ENCODE peak calls at places on chromosome X, in six cellular contexts. O is GM13976, X is endodermal cell, F is esophagus squamous epithelium, A is AG04450, V is uterus. R is an unnamed sample.
A peak's percentile ranks its signal among the peaks of the same experiment; 100 is the strongest.

GRCh38 chrX:97398030-97398551 is 514.4 kb downstream of the RPA4 start:
- DNase-seq in O (peak; percentile 6), X (no peak), F (no peak), A (no peak), V (no peak), R (peak; percentile 8)

GRCh38 chrX:47697171-47697570 is 38.2 kb upstream of the UXT start:
- DNase-seq in O (no peak), X (no peak), F (no peak), A (no peak), V (no peak), R (no peak)

GRCh38 chrX:47992093-47992375 is 11.8 kb downstream of the ZNF182 start:
- DNase-seq in O (no peak), X (no peak), F (no peak), A (no peak), V (no peak), R (no peak)

GRCh38 chrX:153507484-153508178 is 9.8 kb upstream of the ATP2B3 start:
- DNase-seq in O (peak; percentile 93), X (peak; percentile 94), F (no peak), A (peak; percentile 30), V (peak; percentile 76), R (peak; percentile 92)

GRCh38 chrX:47145408-47146120 is 543 bp downstream of the RBM10 start:
- DNase-seq in O (peak; percentile 21), X (no peak), F (no peak), A (no peak), V (peak; percentile 27), R (peak; percentile 34)

GRCh38 chrX:109857898-109858297 is 124.8 kb upstream of the ACSL4 start:
- DNase-seq in O (no peak), X (no peak), F (no peak), A (no peak), V (no peak), R (no peak)

GRCh38 chrX:131279617-131280016 is 9.5 kb downstream of the IGSF1 start:
- DNase-seq in O (no peak), X (no peak), F (no peak), A (no peak), V (no peak), R (no peak)

GRCh38 chrX:56385960-56386359 is 153.8 kb downstream of the KLF8 start:
- DNase-seq in O (no peak), X (no peak), F (no peak), A (no peak), V (no peak), R (no peak)

GRCh38 chrX:154991039-154991438 is 31.5 kb downstream of the F8 start:
- DNase-seq in O (no peak), X (no peak), F (no peak), A (no peak), V (no peak), R (peak; percentile 8)

GRCh38 chrX:150547511-150548115 is 20.8 kb upstream of the MTM1 start:
- DNase-seq in O (peak; percentile 67), X (peak; percentile 76), F (peak; percentile 7), A (no peak), V (peak; percentile 69), R (peak; percentile 44)

GRCh38 chrX:111447298-111447697 is 35.3 kb upstream of the DCX start:
- DNase-seq in O (peak; percentile 3), X (peak; percentile 80), F (no peak), A (no peak), V (no peak), R (peak; percentile 0)

GRCh38 chrX:68508799-68509198 is 9.9 kb downstream of the YIPF6 start:
- DNase-seq in O (no peak), X (no peak), F (no peak), A (no peak), V (no peak), R (no peak)

GRCh38 chrX:123797543-123798447 is 62.1 kb upstream of the XIAP start:
- DNase-seq in O (no peak), X (peak; percentile 18), F (no peak), A (no peak), V (no peak), R (no peak)

GRCh38 chrX:86039625-86040568 is 7.5 kb downstream of the CHM start:
- DNase-seq in O (no peak), X (peak; percentile 45), F (no peak), A (no peak), V (no peak), R (no peak)

GRCh38 chrX:72294497-72294896 is 11.2 kb downstream of the CITED1 start:
- DNase-seq in O (no peak), X (no peak), F (no peak), A (no peak), V (no peak), R (no peak)
- TF ChIP-seq CTCF in O (no peak), X (peak; percentile 56), F (peak; percentile 23), A (no peak), V (no peak), R (no peak)

DNA sequence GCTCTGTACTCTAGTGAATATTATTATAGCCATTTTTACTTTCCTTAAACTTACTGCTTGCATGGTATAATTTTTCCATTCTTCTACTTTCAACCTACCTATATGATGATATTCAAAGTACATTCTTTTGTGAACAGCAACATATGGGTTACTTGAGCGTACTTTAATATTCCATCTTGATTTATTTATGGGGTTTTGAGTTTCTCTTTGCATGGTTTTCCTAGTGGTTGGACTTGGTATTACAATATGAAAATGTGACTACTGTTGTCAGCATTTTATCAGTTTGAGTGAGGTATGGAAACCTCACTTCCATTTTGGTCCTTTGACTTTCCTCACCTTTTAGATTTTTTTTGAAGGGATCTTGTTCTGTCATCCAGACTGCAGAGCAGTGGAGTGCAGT is 35.9 kb downstream of the ADGRG4 start:
- DNase-seq in O (no peak), X (no peak), F (no peak), A (no peak), V (no peak), R (no peak)
- TF ChIP-seq CTCF in O (no peak), X (peak; percentile 71), F (peak; percentile 31), A (peak; percentile 46), V (no peak), R (peak; percentile 8)

GRCh38 chrX:133745361-133745760 is 240.0 kb downstream of the GPC3 start:
- DNase-seq in O (no peak), X (no peak), F (no peak), A (no peak), V (no peak), R (no peak)
- TF ChIP-seq CTCF in O (no peak), X (peak; percentile 66), F (no peak), A (no peak), V (no peak), R (no peak)

GRCh38 chrX:103742339-103742738 is 31.6 kb downstream of the TMEM31 start:
- DNase-seq in O (no peak), X (peak; percentile 81), F (no peak), A (no peak), V (no peak), R (no peak)
- TF ChIP-seq CTCF in O (no peak), X (no peak), F (no peak), A (no peak), V (no peak), R (no peak)

GRCh38 chrX:15244421-15244820 is 25.5 kb downstream of the ASB9 start:
- DNase-seq in O (no peak), X (no peak), F (no peak), A (no peak), V (no peak), R (no peak)

GRCh38 chrX:15245896-15246295 is 24.0 kb downstream of the ASB9 start:
- DNase-seq in O (no peak), X (no peak), F (no peak), A (no peak), V (no peak), R (no peak)

GRCh38 chrX:15240414-15240813 is 29.5 kb downstream of the ASB9 start:
- DNase-seq in O (no peak), X (no peak), F (no peak), A (no peak), V (no peak), R (no peak)

GRCh38 chrX:15241258-15241657 is 28.6 kb downstream of the ASB9 start:
- DNase-seq in O (no peak), X (no peak), F (no peak), A (no peak), V (no peak), R (no peak)

DNA sequence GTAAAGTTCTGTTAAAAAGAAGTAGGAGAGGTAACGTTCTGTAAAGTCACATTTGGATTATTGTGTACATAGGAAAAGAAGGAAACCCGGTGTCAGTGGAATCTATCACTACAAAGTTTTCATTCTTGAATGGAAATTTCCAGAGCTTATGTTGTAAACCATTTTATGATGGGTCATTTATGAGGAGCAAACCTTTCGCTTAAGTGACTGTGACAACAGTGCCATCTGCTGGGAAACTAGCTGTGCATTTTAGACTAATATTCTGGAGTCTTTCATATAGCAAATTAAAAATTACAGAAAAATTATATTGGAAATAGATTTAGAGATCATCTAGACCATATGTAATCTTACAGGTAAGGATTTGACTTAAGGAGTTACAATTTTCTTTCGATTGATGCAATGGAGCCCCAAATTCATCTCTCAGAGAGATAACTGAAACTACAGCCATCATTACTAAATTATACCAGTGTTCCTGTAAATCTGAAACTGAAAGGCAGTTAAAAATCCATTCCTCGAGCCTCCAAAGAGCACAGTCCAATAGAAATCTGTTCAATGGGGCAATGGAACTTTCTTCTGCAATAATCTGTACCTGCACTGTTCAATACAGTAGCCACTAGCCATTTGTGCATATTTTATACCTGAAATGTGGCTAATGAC is 26.9 kb downstream of the ASB9 start:
- DNase-seq in O (peak; percentile 46), X (no peak), F (no peak), A (peak; percentile 0), V (no peak), R (peak; percentile 52)
- TF ChIP-seq CTCF in O (peak; percentile 27), X (peak; percentile 75), F (peak; percentile 47), A (peak; percentile 52), V (peak; percentile 34), R (no peak)

DNA sequence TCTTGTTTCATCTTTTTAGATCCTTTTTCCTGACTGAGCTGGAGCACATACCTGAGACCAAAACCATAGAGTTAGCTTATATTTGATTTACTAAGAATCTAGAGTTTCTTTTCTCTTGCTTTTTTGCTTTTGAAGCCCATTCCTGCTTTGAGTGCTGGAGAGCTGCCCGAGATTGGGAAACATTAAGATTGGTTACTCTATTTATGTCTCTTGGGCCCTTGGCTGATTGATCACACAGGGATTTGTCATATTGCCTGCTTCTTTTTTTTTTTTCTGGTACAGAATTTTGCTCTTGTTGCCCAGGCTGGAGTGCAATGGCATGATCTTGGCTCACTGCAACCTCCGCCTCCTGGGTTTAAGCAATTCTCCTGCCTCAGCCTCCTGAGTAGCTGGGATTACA is 73.9 kb downstream of the REPS2 start:
- DNase-seq in O (no peak), X (no peak), F (no peak), A (no peak), V (no peak), R (no peak)
- TF ChIP-seq CTCF in O (no peak), X (no peak), F (no peak), A (no peak), V (no peak), R (no peak)

DNA sequence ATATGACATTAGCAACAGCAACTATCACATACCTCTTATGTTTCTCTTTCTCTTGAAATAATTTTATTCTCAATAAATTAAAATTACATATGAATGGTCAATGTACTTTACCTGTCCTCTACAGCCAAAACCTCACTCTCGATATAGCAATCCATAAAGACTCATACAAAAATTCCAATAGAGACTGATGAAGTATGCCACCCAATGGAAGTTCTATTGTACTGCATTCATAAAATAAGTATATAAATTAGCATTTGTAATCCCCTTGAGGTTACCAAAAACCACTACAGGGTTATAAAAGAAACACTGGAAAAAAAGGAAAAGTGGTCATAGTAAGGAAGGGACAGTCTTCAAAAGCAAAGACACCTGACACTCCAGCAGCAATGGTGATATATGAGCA is 32.8 kb downstream of the CLDN2 start:
- DNase-seq in O (no peak), X (no peak), F (no peak), A (no peak), V (no peak), R (no peak)
- TF ChIP-seq CTCF in O (no peak), X (peak; percentile 63), F (peak; percentile 43), A (peak; percentile 48), V (no peak), R (no peak)

GRCh38 chrX:81174286-81174685 is 27.4 kb downstream of the HMGN5 start:
- DNase-seq in O (peak; percentile 4), X (no peak), F (no peak), A (no peak), V (no peak), R (peak; percentile 0)
- TF ChIP-seq CTCF in O (no peak), X (peak; percentile 61), F (peak; percentile 43), A (peak; percentile 15), V (peak; percentile 23), R (no peak)